ENCODE peak calls at places on chromosomes 6 and 20, in nine cellular contexts. X is GM04504; A is NCI-H2081; R is activated CD8-positive, alpha-beta memory T cell treated with anti-CD3 and anti-CD28 coated beads for 1 hour; O is NCI-H1092; S is cerebellum; P is HS-5; T is tibial artery; L is T-helper 2 cell. K is an unnamed sample.
A peak's percentile ranks its signal among the peaks of the same experiment; 100 is the strongest.

GRCh38 chr6:31171931-31172882 is 1.7 kb upstream of the POU5F1 start:
- DNase-seq in X (no peak), A (no peak), R (no peak), O (no peak), S (no peak), P (no peak), T (no peak), L (no peak), K (no peak)

GRCh38 chr6:166313255-166314070 is 5.3 kb upstream of the PRR18 start:
- DNase-seq in X (peak; percentile 3), A (no peak), R (no peak), O (peak; percentile 33), S (no peak), P (no peak), T (peak; percentile 37), L (no peak), K (no peak)

GRCh38 chr6:113632220-113632864 is 224.8 kb upstream of the MARCKS start:
- DNase-seq in X (peak; percentile 80), A (no peak), R (no peak), O (no peak), S (no peak), P (peak; percentile 85), T (peak; percentile 27), L (no peak), K (no peak)

GRCh38 chr6:38806271-38806670 is 91.2 kb downstream of the DNAH8 start:
- DNase-seq in X (no peak), A (no peak), R (no peak), O (peak; percentile 58), S (no peak), P (no peak), T (no peak), L (no peak), K (no peak)

GRCh38 chr20:63153254-63154221 is 62.4 kb downstream of the YTHDF1 start:
- DNase-seq in X (no peak), A (no peak), R (no peak), O (no peak), S (no peak), P (no peak), T (no peak), L (no peak), K (no peak)

GRCh38 chr6:114030767-114031166 is 59.8 kb upstream of the HDAC2 start:
- DNase-seq in X (no peak), A (no peak), R (no peak), O (no peak), S (no peak), P (no peak), T (no peak), L (no peak), K (no peak)

GRCh38 chr20:62403331-62403730 is 3.8 kb downstream of the CABLES2 start:
- DNase-seq in X (no peak), A (no peak), R (no peak), O (no peak), S (no peak), P (no peak), T (no peak), L (no peak), K (no peak)

GRCh38 chr20:49892260-49893216 is 22.8 kb downstream of the SPATA2 start:
- DNase-seq in X (no peak), A (no peak), R (no peak), O (no peak), S (no peak), P (no peak), T (no peak), L (no peak), K (no peak)

GRCh38 chr6:71393471-71393870 is 104.9 kb downstream of the OGFRL1 start:
- DNase-seq in X (no peak), A (peak; percentile 13), R (no peak), O (no peak), S (no peak), P (peak; percentile 46), T (no peak), L (no peak), K (no peak)

GRCh38 chr6:138600726-138601125 is 101.4 kb upstream of the NHSL1 start:
- DNase-seq in X (peak; percentile 26), A (no peak), R (no peak), O (no peak), S (no peak), P (peak; percentile 58), T (no peak), L (no peak), K (no peak)

GRCh38 chr6:127737009-127737486 is 160.1 kb downstream of the C6orf58 start:
- DNase-seq in X (peak; percentile 33), A (peak; percentile 74), R (peak; percentile 5), O (peak; percentile 46), S (peak; percentile 36), P (peak; percentile 53), T (no peak), L (no peak), K (no peak)

GRCh38 chr6:7424967-7425807 is 35.6 kb downstream of the RIOK1 start:
- DNase-seq in X (no peak), A (no peak), R (no peak), O (no peak), S (no peak), P (no peak), T (no peak), L (no peak), K (no peak)

GRCh38 chr6:38797391-38797790 is 82.3 kb downstream of the DNAH8 start:
- DNase-seq in X (no peak), A (no peak), R (no peak), O (no peak), S (no peak), P (no peak), T (no peak), L (no peak), K (no peak)

K was measured in uterus.